ENCODE peak calls at places on chromosomes 12 and 14, in ten cellular contexts. N is A673; A is effector memory CD8-positive, alpha-beta T cell; W is astrocyte of the cerebellum; D is NCI-H1092 treated with DMSO at 0.1 percent for 48 hours; R is ELR; O is left cardiac atrium; Y is posterior cingulate gyrus; E is GM13977; T is astrocyte of the spinal cord. B is an unnamed sample.

GRCh38 chr14:22390824-22391461 is 198.1 kb downstream of the DAD1 start:
- DNase-seq in N (no peak), A (no peak), W (no peak), D (no peak), R (no peak), O (no peak), Y (no peak), E (peak), T (no peak), B (no peak)

GRCh38 chr12:52316701-52317100 is 4.5 kb downstream of the KRT83 start:
- DNase-seq in N (no peak), A (no peak), W (no peak), D (no peak), R (no peak), O (no peak), Y (no peak), E (no peak), T (no peak), B (no peak)

GRCh38 chr14:73250781-73251500 is 13.6 kb downstream of the PAPLN start:
- DNase-seq in N (no peak), A (no peak), W (no peak), D (peak), R (no peak), O (no peak), Y (no peak), E (no peak), T (no peak), B (no peak)

GRCh38 chr12:123571343-123571813 is 13.0 kb upstream of the TMED2 start:
- DNase-seq in N (peak), A (no peak), W (peak), D (no peak), R (peak), O (peak), Y (peak), E (no peak), T (peak), B (peak)

GRCh38 chr14:67746927-67747326 is 45.2 kb downstream of the RDH12 start:
- DNase-seq in N (no peak), A (no peak), W (no peak), D (no peak), R (no peak), O (no peak), Y (no peak), E (peak), T (no peak), B (no peak)

GRCh38 chr12:119602695-119603094 is 9.1 kb downstream of the TMEM233 start:
- DNase-seq in N (no peak), A (no peak), W (no peak), D (no peak), R (no peak), O (no peak), Y (no peak), E (no peak), T (no peak), B (no peak)

GRCh38 chr14:57533214-57533613 is 39.6 kb upstream of the CCDC198 start:
- DNase-seq in N (peak), A (no peak), W (peak), D (peak), R (peak), O (no peak), Y (no peak), E (peak), T (peak), B (peak)

GRCh38 chr14:50635136-50635535 is 33.0 kb downstream of the SAV1 start:
- DNase-seq in N (no peak), A (no peak), W (no peak), D (no peak), R (no peak), O (no peak), Y (no peak), E (no peak), T (no peak), B (no peak)

B was measured in dermis blood vessel endothelial cell.